ENCODE peak calls at places on chromosomes 16 and 17, in ten cellular contexts. One of them, this sample, is unnamed.

GRCh38 chr17:66548158-66548557 is 245.7 kb downstream of the PRKCA start:
- DNase-seq in HCT116: no peak
- DNase-seq in pancreas: no peak
- DNase-seq in psoas muscle: no peak
- DNase-seq in mesendoderm: peak; percentile 66
- DNase-seq in HAP-1: no peak
- DNase-seq in neuronal stem cell: no peak
- DNase-seq in esophagus muscularis mucosa: no peak
- DNase-seq in aorta: no peak
- DNase-seq in MM.1S: no peak
- DNase-seq in this sample: no peak

GRCh38 chr17:76681222-76682137 is 29.3 kb downstream of the MXRA7 start:
- DNase-seq in HCT116: peak; percentile 56
- DNase-seq in pancreas: peak; percentile 74
- DNase-seq in psoas muscle: peak; percentile 74
- DNase-seq in mesendoderm: peak; percentile 84
- DNase-seq in HAP-1: peak; percentile 50
- DNase-seq in neuronal stem cell: peak; percentile 73
- DNase-seq in esophagus muscularis mucosa: no peak
- DNase-seq in aorta: peak; percentile 84
- DNase-seq in MM.1S: peak; percentile 51
- DNase-seq in this sample: peak; percentile 87

GRCh38 chr17:2867441-2868424 is 71.5 kb downstream of the RAP1GAP2 start:
- DNase-seq in HCT116: no peak
- DNase-seq in pancreas: no peak
- DNase-seq in psoas muscle: no peak
- DNase-seq in mesendoderm: peak; percentile 97
- DNase-seq in HAP-1: no peak
- DNase-seq in neuronal stem cell: no peak
- DNase-seq in esophagus muscularis mucosa: no peak
- DNase-seq in aorta: no peak
- DNase-seq in MM.1S: no peak
- DNase-seq in this sample: no peak

GRCh38 chr17:77496401-77496801 is 355.6 kb downstream of the SEC14L1 start:
- DNase-seq in HCT116: no peak
- DNase-seq in pancreas: peak; percentile 38
- DNase-seq in psoas muscle: peak; percentile 36
- DNase-seq in mesendoderm: no peak
- DNase-seq in HAP-1: no peak
- DNase-seq in neuronal stem cell: no peak
- DNase-seq in esophagus muscularis mucosa: no peak
- DNase-seq in aorta: peak; percentile 44
- DNase-seq in MM.1S: no peak
- DNase-seq in this sample: peak; percentile 14

GRCh38 chr16:9053006-9053601 is 38.3 kb upstream of the HAPSTR1 start:
- DNase-seq in HCT116: peak; percentile 74
- DNase-seq in pancreas: no peak
- DNase-seq in psoas muscle: peak; percentile 78
- DNase-seq in mesendoderm: peak; percentile 99
- DNase-seq in HAP-1: peak; percentile 91
- DNase-seq in neuronal stem cell: peak; percentile 82
- DNase-seq in esophagus muscularis mucosa: no peak
- DNase-seq in aorta: peak; percentile 79
- DNase-seq in MM.1S: no peak
- DNase-seq in this sample: peak; percentile 91

GRCh38 chr17:16943541-16944333 is 28.2 kb downstream of the TNFRSF13B start:
- DNase-seq in HCT116: no peak
- DNase-seq in pancreas: peak; percentile 33
- DNase-seq in psoas muscle: peak; percentile 28
- DNase-seq in mesendoderm: no peak
- DNase-seq in HAP-1: no peak
- DNase-seq in neuronal stem cell: no peak
- DNase-seq in esophagus muscularis mucosa: no peak
- DNase-seq in aorta: no peak
- DNase-seq in MM.1S: no peak
- DNase-seq in this sample: peak; percentile 6

GRCh38 chr17:38578641-38579480 is 26.9 kb downstream of the SRCIN1 start:
- DNase-seq in HCT116: no peak
- DNase-seq in pancreas: no peak
- DNase-seq in psoas muscle: no peak
- DNase-seq in mesendoderm: no peak
- DNase-seq in HAP-1: no peak
- DNase-seq in neuronal stem cell: no peak
- DNase-seq in esophagus muscularis mucosa: no peak
- DNase-seq in aorta: no peak
- DNase-seq in MM.1S: no peak
- DNase-seq in this sample: no peak

GRCh38 chr17:35560703-35561102 is at the start of gene SLFN14:
- DNase-seq in HCT116: no peak
- DNase-seq in pancreas: no peak
- DNase-seq in psoas muscle: no peak
- DNase-seq in mesendoderm: peak; percentile 53
- DNase-seq in HAP-1: no peak
- DNase-seq in neuronal stem cell: no peak
- DNase-seq in esophagus muscularis mucosa: no peak
- DNase-seq in aorta: no peak
- DNase-seq in MM.1S: no peak
- DNase-seq in this sample: no peak

DNA sequence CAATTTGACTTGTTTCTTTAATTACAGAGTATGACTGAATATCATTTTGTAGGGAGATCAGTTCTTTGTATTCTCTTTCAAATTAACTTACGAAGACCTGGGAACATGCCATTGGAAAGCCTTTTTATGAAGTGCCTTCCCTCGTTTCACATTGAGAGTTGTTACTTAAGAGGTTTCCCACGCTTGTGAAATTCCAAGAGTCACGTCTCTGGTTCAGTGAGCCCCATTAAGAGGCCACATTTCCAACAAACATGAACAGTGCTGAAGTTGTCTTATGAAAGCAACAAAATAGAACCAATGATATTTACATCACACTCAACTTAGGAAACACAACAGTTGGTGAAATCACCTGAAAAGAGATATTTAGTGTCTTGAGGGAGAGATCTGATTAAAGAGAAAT is 334.1 kb downstream of the TOX3 start:
- DNase-seq in HCT116: no peak
- DNase-seq in pancreas: no peak
- DNase-seq in psoas muscle: no peak
- DNase-seq in mesendoderm: no peak
- DNase-seq in HAP-1: no peak
- DNase-seq in neuronal stem cell: no peak
- DNase-seq in esophagus muscularis mucosa: no peak
- DNase-seq in aorta: no peak
- DNase-seq in MM.1S: no peak
- DNase-seq in this sample: no peak
- H3K4me1 ChIP-seq in HCT116: no peaks in the 10 kb centered on the region
- H3K4me1 ChIP-seq in pancreas: no peaks in the 10 kb centered on the region
- H3K4me1 ChIP-seq in psoas muscle: no peaks in the 10 kb centered on the region
- H3K4me1 ChIP-seq in mesendoderm: no peaks in the 10 kb centered on the region
- H3K4me1 ChIP-seq in HAP-1: no peaks in the 10 kb centered on the region
- H3K4me1 ChIP-seq in neuronal stem cell: no peaks in the 10 kb centered on the region
- H3K4me1 ChIP-seq in esophagus muscularis mucosa: no peaks in the 10 kb centered on the region
- H3K4me1 ChIP-seq in aorta: no peaks in the 10 kb centered on the region
- H3K4me1 ChIP-seq in MM.1S: no peaks in the 10 kb centered on the region
- H3K4me1 ChIP-seq in this sample: no peaks in the 10 kb centered on the region

DNA sequence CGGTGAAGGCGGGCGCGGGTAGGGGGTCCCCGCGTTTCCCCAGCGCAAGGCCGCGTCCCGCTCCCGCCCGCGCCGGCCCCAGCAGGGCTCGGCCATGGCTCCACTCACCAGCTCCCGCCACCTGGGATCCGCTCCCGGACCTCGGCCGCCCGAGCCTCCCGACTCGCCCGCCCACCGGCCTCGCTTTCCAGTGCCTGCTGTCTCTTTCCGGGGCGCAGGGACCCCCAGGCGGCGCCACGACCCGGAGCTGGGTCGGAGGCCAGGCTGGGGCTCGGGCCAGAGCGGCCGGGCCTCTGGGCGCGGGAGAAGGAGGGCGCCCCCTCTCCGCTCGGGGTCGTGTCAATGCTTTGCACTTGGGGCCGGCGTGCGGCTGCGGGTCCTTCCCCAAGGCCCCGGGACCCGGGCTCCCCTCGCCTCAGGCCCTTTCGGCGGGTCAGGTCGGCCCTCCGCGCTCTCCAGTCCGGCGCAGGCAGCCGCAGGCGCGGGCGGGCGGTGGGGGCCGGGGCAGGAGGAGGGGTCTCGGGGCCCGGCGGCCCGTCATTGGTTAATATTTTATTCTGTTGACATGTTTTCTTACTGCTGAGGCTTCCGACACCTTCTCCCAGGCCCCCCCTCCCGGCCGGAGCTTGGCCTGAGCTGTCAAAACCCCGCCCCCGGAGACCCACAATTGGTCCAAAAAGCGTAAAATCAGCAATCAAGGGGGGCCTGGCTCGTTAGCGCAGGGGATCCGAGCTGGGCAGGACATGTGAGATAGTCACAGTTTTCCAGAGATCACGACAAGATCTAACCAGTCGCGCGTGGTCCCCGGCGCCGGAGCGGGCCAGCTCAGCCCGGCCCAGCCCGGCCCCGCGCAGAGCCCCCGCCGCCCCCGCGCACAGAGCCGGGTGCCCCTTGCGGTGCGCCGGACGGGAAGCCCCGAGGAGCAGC is at the start of gene TBX2:
- DNase-seq in HCT116: no peak
- DNase-seq in pancreas: peak; percentile 65
- DNase-seq in psoas muscle: peak; percentile 71
- DNase-seq in mesendoderm: peak; percentile 87
- DNase-seq in HAP-1: peak; percentile 92
- DNase-seq in neuronal stem cell: no peak
- DNase-seq in esophagus muscularis mucosa: no peak
- DNase-seq in aorta: peak; percentile 93
- DNase-seq in MM.1S: peak; percentile 72
- DNase-seq in this sample: peak; percentile 89
- H3K4me1 ChIP-seq in HCT116: peaks cover under 1% of the 10 kb centered on the region
- H3K4me1 ChIP-seq in pancreas: peaks cover 13% of the 10 kb centered on the region
- H3K4me1 ChIP-seq in psoas muscle: peaks cover 24% of the 10 kb centered on the region
- H3K4me1 ChIP-seq in mesendoderm: peaks cover 2% of the 10 kb centered on the region
- H3K4me1 ChIP-seq in HAP-1: no peaks in the 10 kb centered on the region
- H3K4me1 ChIP-seq in neuronal stem cell: peaks cover 8% of the 10 kb centered on the region
- H3K4me1 ChIP-seq in esophagus muscularis mucosa: peaks cover 46% of the 10 kb centered on the region
- H3K4me1 ChIP-seq in aorta: no peaks in the 10 kb centered on the region
- H3K4me1 ChIP-seq in MM.1S: peaks cover 9% of the 10 kb centered on the region
- H3K4me1 ChIP-seq in this sample: peaks cover 20% of the 10 kb centered on the region

GRCh38 chr16:4523686-4524085 is 14.9 kb downstream of the CDIP1 start:
- DNase-seq in HCT116: no peak
- DNase-seq in pancreas: no peak
- DNase-seq in psoas muscle: no peak
- DNase-seq in mesendoderm: no peak
- DNase-seq in HAP-1: no peak
- DNase-seq in neuronal stem cell: no peak
- DNase-seq in esophagus muscularis mucosa: no peak
- DNase-seq in aorta: no peak
- DNase-seq in MM.1S: no peak
- DNase-seq in this sample: no peak

GRCh38 chr16:4529085-4530060 is 9.2 kb downstream of the CDIP1 start:
- DNase-seq in HCT116: no peak
- DNase-seq in pancreas: no peak
- DNase-seq in psoas muscle: no peak
- DNase-seq in mesendoderm: peak; percentile 93
- DNase-seq in HAP-1: no peak
- DNase-seq in neuronal stem cell: no peak
- DNase-seq in esophagus muscularis mucosa: no peak
- DNase-seq in aorta: no peak
- DNase-seq in MM.1S: peak; percentile 76
- DNase-seq in this sample: no peak

GRCh38 chr16:4525069-4525468 is 13.5 kb downstream of the CDIP1 start:
- DNase-seq in HCT116: no peak
- DNase-seq in pancreas: no peak
- DNase-seq in psoas muscle: peak; percentile 72
- DNase-seq in mesendoderm: no peak
- DNase-seq in HAP-1: no peak
- DNase-seq in neuronal stem cell: no peak
- DNase-seq in esophagus muscularis mucosa: no peak
- DNase-seq in aorta: no peak
- DNase-seq in MM.1S: no peak
- DNase-seq in this sample: no peak

GRCh38 chr16:4524571-4524970 is 14.0 kb downstream of the CDIP1 start:
- DNase-seq in HCT116: no peak
- DNase-seq in pancreas: no peak
- DNase-seq in psoas muscle: no peak
- DNase-seq in mesendoderm: no peak
- DNase-seq in HAP-1: no peak
- DNase-seq in neuronal stem cell: no peak
- DNase-seq in esophagus muscularis mucosa: no peak
- DNase-seq in aorta: no peak
- DNase-seq in MM.1S: no peak
- DNase-seq in this sample: no peak

DNA sequence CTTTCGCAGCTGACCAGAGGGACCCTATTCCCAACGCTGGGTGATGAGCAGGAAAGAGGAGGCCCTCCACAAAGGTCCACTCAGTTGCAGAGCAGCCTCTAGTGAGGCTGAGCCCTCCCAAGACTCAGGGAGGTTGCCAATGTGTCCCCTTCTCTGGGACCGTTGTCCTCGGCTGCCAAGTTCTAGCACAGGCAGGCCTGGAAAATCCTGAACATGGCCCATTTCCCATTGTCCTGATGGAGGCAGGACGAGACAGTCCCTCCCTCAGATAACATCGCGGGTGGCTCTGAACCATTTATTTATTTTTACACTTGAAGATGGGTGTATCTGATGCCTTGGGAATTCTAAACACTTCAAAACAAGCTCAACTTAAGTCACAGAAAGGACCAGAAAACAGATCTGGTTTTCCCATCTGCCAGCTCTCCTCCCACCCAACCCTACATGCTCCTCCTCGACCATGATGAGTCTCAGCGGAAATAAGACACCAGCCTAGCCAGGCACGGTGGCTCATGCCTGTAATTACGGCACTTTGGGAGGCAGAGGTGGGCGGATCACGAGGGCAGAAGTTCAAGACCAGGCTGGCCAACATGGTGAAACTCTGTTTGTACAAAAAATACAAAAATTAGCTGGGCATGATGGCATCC is 12.8 kb downstream of the CDIP1 start:
- DNase-seq in HCT116: no peak
- DNase-seq in pancreas: no peak
- DNase-seq in psoas muscle: no peak
- DNase-seq in mesendoderm: no peak
- DNase-seq in HAP-1: no peak
- DNase-seq in neuronal stem cell: no peak
- DNase-seq in esophagus muscularis mucosa: no peak
- DNase-seq in aorta: no peak
- DNase-seq in MM.1S: no peak
- DNase-seq in this sample: no peak
- H3K4me1 ChIP-seq in HCT116: no peaks in the 10 kb centered on the region
- H3K4me1 ChIP-seq in pancreas: peaks cover 23% of the 10 kb centered on the region
- H3K4me1 ChIP-seq in psoas muscle: peaks cover 53% of the 10 kb centered on the region
- H3K4me1 ChIP-seq in mesendoderm: peaks cover 3% of the 10 kb centered on the region
- H3K4me1 ChIP-seq in HAP-1: no peaks in the 10 kb centered on the region
- H3K4me1 ChIP-seq in neuronal stem cell: peaks cover 2% of the 10 kb centered on the region
- H3K4me1 ChIP-seq in esophagus muscularis mucosa: peaks cover 57% of the 10 kb centered on the region
- H3K4me1 ChIP-seq in aorta: no peaks in the 10 kb centered on the region
- H3K4me1 ChIP-seq in MM.1S: peaks cover 15% of the 10 kb centered on the region
- H3K4me1 ChIP-seq in this sample: peaks cover 20% of the 10 kb centered on the region

DNA sequence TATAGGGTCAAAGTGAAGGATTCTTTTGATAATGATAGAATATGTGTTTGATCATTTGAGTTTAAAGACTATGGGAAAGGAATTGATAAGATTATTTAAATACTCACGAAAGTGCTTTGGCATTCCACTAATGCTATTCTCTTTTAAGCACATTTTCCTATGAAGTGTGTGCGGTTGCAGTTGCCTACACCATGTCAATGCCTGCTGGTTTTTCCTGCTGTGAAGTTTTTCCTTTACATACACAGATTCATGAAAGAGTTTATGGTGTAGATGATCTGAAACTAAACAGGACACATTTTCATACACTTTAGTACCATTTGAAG is 78.7 kb downstream of the VMP1 start:
- DNase-seq in HCT116: no peak
- DNase-seq in pancreas: no peak
- DNase-seq in psoas muscle: no peak
- DNase-seq in mesendoderm: no peak
- DNase-seq in HAP-1: no peak
- DNase-seq in neuronal stem cell: no peak
- DNase-seq in esophagus muscularis mucosa: no peak
- DNase-seq in aorta: no peak
- DNase-seq in MM.1S: peak; percentile 10
- DNase-seq in this sample: no peak
- H3K4me1 ChIP-seq in HCT116: peaks cover 96% of the 10 kb centered on the region
- H3K4me1 ChIP-seq in pancreas: peaks cover 60% of the 10 kb centered on the region
- H3K4me1 ChIP-seq in psoas muscle: peaks cover 44% of the 10 kb centered on the region
- H3K4me1 ChIP-seq in mesendoderm: peaks cover 6% of the 10 kb centered on the region
- H3K4me1 ChIP-seq in HAP-1: peaks cover 49% of the 10 kb centered on the region
- H3K4me1 ChIP-seq in neuronal stem cell: peaks cover 46% of the 10 kb centered on the region
- H3K4me1 ChIP-seq in esophagus muscularis mucosa: peaks cover 42% of the 10 kb centered on the region
- H3K4me1 ChIP-seq in aorta: peaks cover 2% of the 10 kb centered on the region
- H3K4me1 ChIP-seq in MM.1S: peaks cover 23% of the 10 kb centered on the region
- H3K4me1 ChIP-seq in this sample: peaks cover 6% of the 10 kb centered on the region